ENCODE peak calls at places on chromosomes 12 and 14, in nine cellular contexts. I, Z, G, J, F, W, H, K and B are unnamed samples.

GRCh38 chr12:10771132-10771733 is 31.2 kb downstream of the TAS2R7 start:
- DNase-seq in H (peak; percentile 22), I (no peak), Z (no peak), J (no peak), K (no peak), W (peak; percentile 15), F (no peak), G (no peak), B (no peak)

GRCh38 chr12:53208877-53209463 is 1.9 kb upstream of the ITGB7 start:
- DNase-seq in G (no peak), K (no peak), F (peak; percentile 73), H (no peak), I (no peak), W (no peak), Z (no peak), J (no peak), B (no peak)

GRCh38 chr12:43338848-43339526 is 213.0 kb downstream of the ADAMTS20 start:
- DNase-seq in G (no peak), Z (no peak), W (peak; percentile 39), J (no peak), H (peak; percentile 54), I (no peak), F (no peak), K (no peak), B (no peak)

GRCh38 chr12:8088574-8088973 is 6.5 kb downstream of the NECAP1 start:
- DNase-seq in J (no peak), G (no peak), F (peak; percentile 17), W (no peak), I (peak; percentile 12), Z (no peak), K (no peak), H (no peak), B (no peak)

GRCh38 chr12:1353451-1353850 is 240.9 kb downstream of the FBXL14 start:
- DNase-seq in W (no peak), J (no peak), G (no peak), K (no peak), F (no peak), H (no peak), I (no peak), Z (no peak), B (no peak)

GRCh38 chr12:30795410-30795659 is 40.6 kb upstream of the CAPRIN2 start:
- DNase-seq in H (no peak), F (no peak), W (no peak), G (no peak), I (no peak), K (no peak), J (no peak), Z (no peak), B (no peak)

GRCh38 chr12:143964-144649 is 69.8 kb downstream of the SLC6A12 start:
- DNase-seq in H (no peak), I (no peak), Z (peak; percentile 89), J (no peak), G (no peak), F (no peak), W (no peak), K (no peak), B (no peak)

GRCh38 chr14:99986416-99986815 is 78.8 kb upstream of the EVL start:
- DNase-seq in H (no peak), W (peak; percentile 49), G (no peak), J (no peak), K (no peak), Z (no peak), F (no peak), I (no peak), B (no peak)

GRCh38 chr12:121443911-121444841 is 44.3 kb downstream of the RNF34 start:
- DNase-seq in F (no peak), H (no peak), J (no peak), I (no peak), Z (no peak), W (no peak), K (no peak), G (no peak), B (no peak)

GRCh38 chr14:23286904-23287479 is 1.1 kb upstream of the HOMEZ start:
- DNase-seq in K (no peak), I (no peak), W (no peak), F (no peak), G (no peak), J (no peak), H (no peak), Z (no peak), B (no peak)

GRCh38 chr14:95614335-95614734 is 71.9 kb upstream of the TCL1B start:
- DNase-seq in J (no peak), G (no peak), Z (no peak), F (no peak), I (no peak), W (no peak), K (no peak), H (no peak), B (no peak)

GRCh38 chr12:28938056-28938455 is 211.0 kb upstream of the FAR2 start:
- DNase-seq in J (no peak), K (no peak), H (no peak), Z (no peak), F (no peak), I (no peak), W (no peak), G (no peak), B (no peak)

GRCh38 chr14:50980451-50980850 is 36.2 kb upstream of the PYGL start:
- DNase-seq in W (no peak), I (no peak), J (no peak), H (no peak), G (no peak), K (no peak), Z (no peak), F (no peak), B (no peak)

GRCh38 chr14:88203289-88203688 is 119.8 kb downstream of the KCNK10 start:
- DNase-seq in G (no peak), W (no peak), H (no peak), F (no peak), J (no peak), K (no peak), Z (no peak), I (no peak), B (no peak)

GRCh38 chr12:116236148-116236731 is 41.3 kb downstream of the MED13L start:
- DNase-seq in Z (no peak), H (peak; percentile 20), K (peak; percentile 15), F (no peak), W (peak; percentile 44), I (no peak), G (no peak), J (no peak), B (peak; percentile 10)

GRCh38 chr12:25976289-25976688 is 17.8 kb downstream of the RASSF8 start:
- DNase-seq in W (no peak), Z (no peak), H (no peak), I (no peak), F (no peak), K (no peak), G (no peak), J (no peak), B (peak; percentile 30)

GRCh38 chr12:68953536-68953935 is 20.6 kb upstream of the CPM start:
- DNase-seq in W (no peak), H (no peak), G (no peak), I (no peak), J (no peak), F (no peak), K (no peak), Z (no peak), B (no peak)

GRCh38 chr14:31950760-31951637 is 126.1 kb upstream of the ARHGAP5 start:
- DNase-seq in Z (no peak), G (peak; percentile 54), I (no peak), J (no peak), K (no peak), W (peak; percentile 40), F (no peak), H (peak; percentile 71), B (no peak)

GRCh38 chr14:86038401-86038985 is 508.5 kb downstream of the FLRT2 start:
- DNase-seq in J (peak; percentile 47), H (peak; percentile 21), G (peak; percentile 14), K (peak; percentile 9), Z (peak; percentile 36), W (peak; percentile 23), F (peak; percentile 42), I (peak; percentile 4), B (peak; percentile 19)

GRCh38 chr14:55802986-55803431 is 223.0 kb downstream of the KTN1 start:
- DNase-seq in J (no peak), H (no peak), F (no peak), W (peak; percentile 19), Z (no peak), K (no peak), I (no peak), G (no peak), B (no peak)

GRCh38 chr14:22432348-22432976 is 156.6 kb downstream of the DAD1 start:
- DNase-seq in W (peak; percentile 76), K (no peak), I (no peak), Z (no peak), F (peak; percentile 77), G (no peak), J (no peak), H (peak; percentile 40), B (no peak)

GRCh38 chr14:89399594-89400068 is 17.4 kb downstream of the FOXN3 start:
- DNase-seq in I (no peak), F (no peak), Z (peak; percentile 41), W (peak; percentile 85), H (peak; percentile 69), G (no peak), J (no peak), K (no peak), B (no peak)

GRCh38 chr14:105330491-105330895 is 15.9 kb downstream of the PACS2 start:
- DNase-seq in F (no peak), H (peak; percentile 74), G (no peak), J (peak; percentile 72), W (peak; percentile 25), Z (no peak), K (no peak), I (no peak), B (no peak)

GRCh38 chr14:94036328-94037167 is 10.4 kb downstream of the OTUB2 start:
- DNase-seq in G (peak; percentile 67), H (peak; percentile 85), Z (peak; percentile 70), F (peak; percentile 43), K (peak; percentile 72), I (peak; percentile 57), J (peak; percentile 71), W (peak; percentile 80), B (no peak)

GRCh38 chr14:29805415-29806123 is 122.1 kb downstream of the PRKD1 start:
- DNase-seq in W (peak; percentile 72), I (no peak), H (peak; percentile 60), Z (no peak), F (no peak), G (peak; percentile 69), K (no peak), J (peak; percentile 53), B (no peak)

GRCh38 chr14:93892923-93893549 is 34.1 kb upstream of the FAM181A start:
- DNase-seq in J (peak; percentile 81), K (peak; percentile 61), I (peak; percentile 60), F (peak; percentile 14), G (peak; percentile 76), W (peak; percentile 41), H (peak; percentile 71), Z (peak; percentile 68), B (peak; percentile 31)